ENCODE peak calls at places on chromosomes 7 and 10, in eight cellular contexts. V is NCI-H748 treated with DMSO at 0.1 percent for 48 hours; X is NCI-H1092 treated with DMSO at 0.1 percent for 48 hours; P is T-helper 2 cell; C is activated effector memory CD4-positive, alpha-beta T cell treated with Interleukin-2 at 50 U/mL for 16 hours; A is HFF-Myc; I is body of pancreas; B is stimulated activated CD4-positive, alpha-beta T cell treated with anti-CD3 and anti-CD28 coated beads, TNF-alpha, amount 100 ng/mL, for 1 hour. L is an unnamed sample.
A peak's percentile ranks its signal among the peaks of the same experiment; 100 is the strongest.

GRCh38 chr10:100489388-100489787 is 26.6 kb downstream of the WNT8B start:
- DNase-seq in C (no peak), P (no peak), I (no peak), X (no peak), B (no peak), A (no peak), V (no peak), L (no peak)

GRCh38 chr7:157432957-157433576 is 96.3 kb downstream of the DNAJB6 start:
- DNase-seq in A (no peak), P (peak; percentile 37), X (peak; percentile 58), C (peak; percentile 47), V (peak; percentile 80), I (no peak), B (peak; percentile 28), L (peak; percentile 58)

GRCh38 chr10:44313706-44314307 is 71.1 kb downstream of the CXCL12 start:
- DNase-seq in C (no peak), B (no peak), V (no peak), A (no peak), I (no peak), X (no peak), P (no peak), L (no peak)

GRCh38 chr10:113663142-113663541 is 699 bp downstream of the NRAP start:
- DNase-seq in P (no peak), I (no peak), C (no peak), A (no peak), V (no peak), X (no peak), B (no peak), L (no peak)

GRCh38 chr7:142586611-142587010 is 162.7 kb upstream of the PRSS1 start:
- DNase-seq in A (no peak), I (no peak), X (no peak), C (no peak), B (no peak), V (no peak), P (no peak), L (no peak)

GRCh38 chr7:105860793-105861192 is 15.6 kb downstream of the ATXN7L1 start:
- DNase-seq in C (no peak), B (no peak), X (no peak), A (no peak), P (no peak), V (no peak), I (no peak), L (no peak)

GRCh38 chr7:138097064-138097741 is 20.9 kb downstream of the AKR1D1 start:
- DNase-seq in P (no peak), V (no peak), I (peak; percentile 39), A (no peak), B (no peak), X (no peak), C (no peak), L (peak; percentile 31)

GRCh38 chr10:69362471-69362954 is 54.2 kb downstream of the TACR2 start:
- DNase-seq in I (peak; percentile 72), A (no peak), C (no peak), P (no peak), V (no peak), B (no peak), X (no peak), L (no peak)

GRCh38 chr7:30796105-30796869 is 25.1 kb downstream of the MINDY4 start:
- DNase-seq in X (no peak), V (no peak), B (no peak), A (peak; percentile 60), C (no peak), P (no peak), I (no peak), L (no peak)

GRCh38 chr7:20793258-20793657 is 6.6 kb upstream of the SP8 start:
- DNase-seq in V (no peak), I (no peak), C (no peak), B (no peak), P (no peak), A (no peak), X (no peak), L (peak; percentile 63)